ENCODE peak calls at places on chromosomes 16 and 17, in ten cellular contexts. One of them, this sample, is unnamed. For H3K4me1, the result is how much of the 10 kb centered on the place peaks cover.

GRCh38 chr16:29148867-29149272 is 164.0 kb downstream of the LAT start:
- DNase-seq in fibroblast of lung: no peak
- DNase-seq in BE2C: no peak
- DNase-seq in endothelial cell of umbilical vein: no peak
- DNase-seq in colonic mucosa: peak
- DNase-seq in cardiac muscle cell: no peak
- DNase-seq in GM23248: no peak
- DNase-seq in psoas muscle: no peak
- DNase-seq in transverse colon: peak
- DNase-seq in neuronal stem cell: no peak
- DNase-seq in this sample: peak

GRCh38 chr16:11100239-11100750 is 155.7 kb downstream of the SOCS1 start:
- DNase-seq in fibroblast of lung: peak
- DNase-seq in BE2C: no peak
- DNase-seq in endothelial cell of umbilical vein: peak
- DNase-seq in colonic mucosa: no peak
- DNase-seq in cardiac muscle cell: peak
- DNase-seq in GM23248: peak
- DNase-seq in psoas muscle: peak
- DNase-seq in transverse colon: peak
- DNase-seq in neuronal stem cell: no peak
- DNase-seq in this sample: peak

GRCh38 chr17:40615295-40615988 is 32.2 kb downstream of the SMARCE1 start:
- DNase-seq in fibroblast of lung: peak
- DNase-seq in BE2C: peak
- DNase-seq in endothelial cell of umbilical vein: peak
- DNase-seq in colonic mucosa: peak
- DNase-seq in cardiac muscle cell: peak
- DNase-seq in GM23248: peak
- DNase-seq in psoas muscle: peak
- DNase-seq in transverse colon: peak
- DNase-seq in neuronal stem cell: peak
- DNase-seq in this sample: no peak

GRCh38 chr16:10831899-10832886 is 13.6 kb upstream of the TVP23A start:
- DNase-seq in fibroblast of lung: no peak
- DNase-seq in BE2C: no peak
- DNase-seq in endothelial cell of umbilical vein: no peak
- DNase-seq in colonic mucosa: no peak
- DNase-seq in cardiac muscle cell: no peak
- DNase-seq in GM23248: no peak
- DNase-seq in psoas muscle: no peak
- DNase-seq in transverse colon: no peak
- DNase-seq in neuronal stem cell: no peak
- DNase-seq in this sample: no peak

GRCh38 chr17:49024523-49024922 is 27.3 kb downstream of the IGF2BP1 start:
- DNase-seq in fibroblast of lung: no peak
- DNase-seq in BE2C: no peak
- DNase-seq in endothelial cell of umbilical vein: no peak
- DNase-seq in colonic mucosa: no peak
- DNase-seq in cardiac muscle cell: no peak
- DNase-seq in GM23248: no peak
- DNase-seq in psoas muscle: no peak
- DNase-seq in transverse colon: no peak
- DNase-seq in neuronal stem cell: no peak
- DNase-seq in this sample: no peak

GRCh38 chr16:85915125-85915845 is 16.3 kb downstream of the IRF8 start:
- DNase-seq in fibroblast of lung: no peak
- DNase-seq in BE2C: no peak
- DNase-seq in endothelial cell of umbilical vein: no peak
- DNase-seq in colonic mucosa: no peak
- DNase-seq in cardiac muscle cell: no peak
- DNase-seq in GM23248: no peak
- DNase-seq in psoas muscle: no peak
- DNase-seq in transverse colon: no peak
- DNase-seq in neuronal stem cell: no peak
- DNase-seq in this sample: no peak

GRCh38 chr16:68563631-68564366 is 24.7 kb downstream of the ZFP90 start:
- DNase-seq in fibroblast of lung: no peak
- DNase-seq in BE2C: no peak
- DNase-seq in endothelial cell of umbilical vein: no peak
- DNase-seq in colonic mucosa: no peak
- DNase-seq in cardiac muscle cell: no peak
- DNase-seq in GM23248: peak
- DNase-seq in psoas muscle: no peak
- DNase-seq in transverse colon: no peak
- DNase-seq in neuronal stem cell: no peak
- DNase-seq in this sample: no peak

GRCh38 chr16:47311738-47312505 is 148.9 kb downstream of the ITFG1 start:
- DNase-seq in fibroblast of lung: peak
- DNase-seq in BE2C: no peak
- DNase-seq in endothelial cell of umbilical vein: peak
- DNase-seq in colonic mucosa: no peak
- DNase-seq in cardiac muscle cell: peak
- DNase-seq in GM23248: peak
- DNase-seq in psoas muscle: no peak
- DNase-seq in transverse colon: no peak
- DNase-seq in neuronal stem cell: no peak
- DNase-seq in this sample: no peak

DNA sequence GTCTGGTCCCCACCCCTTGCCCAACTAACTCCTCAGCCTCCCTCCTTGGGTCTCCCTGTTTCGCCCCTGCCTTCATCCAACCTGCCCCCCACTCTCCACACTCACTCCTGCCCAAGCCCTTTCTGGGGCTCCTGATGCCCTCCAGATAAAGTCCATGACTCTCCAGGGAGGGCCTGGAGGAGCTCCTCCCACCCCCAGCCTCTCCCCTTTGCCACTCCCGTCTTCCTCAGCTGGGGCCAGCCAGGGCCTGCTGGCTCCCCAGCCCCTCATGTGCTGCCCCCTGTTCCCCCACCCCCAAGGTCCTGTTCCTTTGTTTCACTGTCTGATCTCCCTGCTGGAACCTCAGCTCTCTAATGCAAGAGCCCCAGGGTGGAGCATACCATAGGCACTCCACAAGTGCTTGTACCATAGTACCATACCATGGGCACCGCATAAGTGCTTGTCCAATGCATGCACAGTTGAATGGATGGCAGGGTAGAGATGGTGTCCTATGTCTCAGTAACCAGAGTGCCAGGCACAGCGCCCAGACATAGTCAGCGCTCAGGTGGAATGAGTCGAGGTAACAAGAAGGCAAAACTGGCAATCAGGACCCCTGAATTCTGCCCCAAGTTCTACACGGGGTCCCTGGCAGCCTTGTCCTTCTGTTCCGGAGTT is 1.5 kb downstream of the PLCD3 start:
- DNase-seq in fibroblast of lung: no peak
- DNase-seq in BE2C: no peak
- DNase-seq in endothelial cell of umbilical vein: no peak
- DNase-seq in colonic mucosa: peak
- DNase-seq in cardiac muscle cell: no peak
- DNase-seq in GM23248: no peak
- DNase-seq in psoas muscle: no peak
- DNase-seq in transverse colon: peak
- DNase-seq in neuronal stem cell: no peak
- DNase-seq in this sample: no peak
- H3K4me1 ChIP-seq in fibroblast of lung: under half
- H3K4me1 ChIP-seq in BE2C: under half
- H3K4me1 ChIP-seq in endothelial cell of umbilical vein: under half
- H3K4me1 ChIP-seq in colonic mucosa: under half
- H3K4me1 ChIP-seq in cardiac muscle cell: under half
- H3K4me1 ChIP-seq in GM23248: under half
- H3K4me1 ChIP-seq in psoas muscle: half or more
- H3K4me1 ChIP-seq in transverse colon: half or more
- H3K4me1 ChIP-seq in neuronal stem cell: under half
- H3K4me1 ChIP-seq in this sample: half or more

DNA sequence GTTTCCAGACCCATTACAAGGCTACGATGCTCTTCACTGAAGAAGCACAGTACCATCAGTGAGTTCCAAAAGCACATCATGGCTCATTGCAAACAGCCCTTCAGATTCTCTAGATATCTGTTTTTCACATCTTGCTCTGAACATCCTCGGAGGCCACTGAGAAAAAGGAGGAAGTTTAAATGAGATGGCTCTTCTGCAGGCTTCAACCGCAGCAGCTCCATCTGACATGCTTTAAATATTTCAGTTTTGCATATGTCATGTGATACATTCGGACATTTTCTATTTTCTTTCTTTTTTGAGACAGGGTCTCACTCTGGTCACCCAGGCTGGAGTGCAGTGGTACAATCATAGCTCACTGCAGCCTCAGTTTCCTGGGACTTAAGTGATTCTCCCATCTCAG is 396.8 kb downstream of the NPIPA8 start:
- DNase-seq in fibroblast of lung: no peak
- DNase-seq in BE2C: no peak
- DNase-seq in endothelial cell of umbilical vein: no peak
- DNase-seq in colonic mucosa: no peak
- DNase-seq in cardiac muscle cell: no peak
- DNase-seq in GM23248: no peak
- DNase-seq in psoas muscle: no peak
- DNase-seq in transverse colon: no peak
- DNase-seq in neuronal stem cell: no peak
- DNase-seq in this sample: no peak
- H3K4me3 ChIP-seq in fibroblast of lung: no peak
- H3K4me3 ChIP-seq in BE2C: no peak
- H3K4me3 ChIP-seq in endothelial cell of umbilical vein: no peak
- H3K4me3 ChIP-seq in colonic mucosa: no peak
- H3K4me3 ChIP-seq in cardiac muscle cell: no peak
- H3K4me3 ChIP-seq in GM23248: no peak
- H3K4me3 ChIP-seq in psoas muscle: no peak
- H3K4me3 ChIP-seq in transverse colon: no peak
- H3K4me3 ChIP-seq in neuronal stem cell: no peak
- H3K4me3 ChIP-seq in this sample: no peak

GRCh38 chr16:88466949-88467348 is 13.9 kb downstream of the ZFPM1 start:
- DNase-seq in fibroblast of lung: no peak
- DNase-seq in BE2C: no peak
- DNase-seq in endothelial cell of umbilical vein: no peak
- DNase-seq in colonic mucosa: no peak
- DNase-seq in cardiac muscle cell: no peak
- DNase-seq in GM23248: no peak
- DNase-seq in psoas muscle: no peak
- DNase-seq in transverse colon: no peak
- DNase-seq in neuronal stem cell: no peak
- DNase-seq in this sample: no peak

GRCh38 chr16:88466175-88466862 is 13.2 kb downstream of the ZFPM1 start:
- DNase-seq in fibroblast of lung: no peak
- DNase-seq in BE2C: no peak
- DNase-seq in endothelial cell of umbilical vein: no peak
- DNase-seq in colonic mucosa: no peak
- DNase-seq in cardiac muscle cell: no peak
- DNase-seq in GM23248: no peak
- DNase-seq in psoas muscle: no peak
- DNase-seq in transverse colon: no peak
- DNase-seq in neuronal stem cell: no peak
- DNase-seq in this sample: no peak

GRCh38 chr16:88467433-88468051 is 14.5 kb downstream of the ZFPM1 start:
- DNase-seq in fibroblast of lung: no peak
- DNase-seq in BE2C: no peak
- DNase-seq in endothelial cell of umbilical vein: no peak
- DNase-seq in colonic mucosa: no peak
- DNase-seq in cardiac muscle cell: no peak
- DNase-seq in GM23248: no peak
- DNase-seq in psoas muscle: no peak
- DNase-seq in transverse colon: no peak
- DNase-seq in neuronal stem cell: no peak
- DNase-seq in this sample: no peak

GRCh38 chr16:88464447-88465318 is 11.6 kb downstream of the ZFPM1 start:
- DNase-seq in fibroblast of lung: peak
- DNase-seq in BE2C: peak
- DNase-seq in endothelial cell of umbilical vein: peak
- DNase-seq in colonic mucosa: no peak
- DNase-seq in cardiac muscle cell: peak
- DNase-seq in GM23248: no peak
- DNase-seq in psoas muscle: no peak
- DNase-seq in transverse colon: no peak
- DNase-seq in neuronal stem cell: no peak
- DNase-seq in this sample: no peak

DNA sequence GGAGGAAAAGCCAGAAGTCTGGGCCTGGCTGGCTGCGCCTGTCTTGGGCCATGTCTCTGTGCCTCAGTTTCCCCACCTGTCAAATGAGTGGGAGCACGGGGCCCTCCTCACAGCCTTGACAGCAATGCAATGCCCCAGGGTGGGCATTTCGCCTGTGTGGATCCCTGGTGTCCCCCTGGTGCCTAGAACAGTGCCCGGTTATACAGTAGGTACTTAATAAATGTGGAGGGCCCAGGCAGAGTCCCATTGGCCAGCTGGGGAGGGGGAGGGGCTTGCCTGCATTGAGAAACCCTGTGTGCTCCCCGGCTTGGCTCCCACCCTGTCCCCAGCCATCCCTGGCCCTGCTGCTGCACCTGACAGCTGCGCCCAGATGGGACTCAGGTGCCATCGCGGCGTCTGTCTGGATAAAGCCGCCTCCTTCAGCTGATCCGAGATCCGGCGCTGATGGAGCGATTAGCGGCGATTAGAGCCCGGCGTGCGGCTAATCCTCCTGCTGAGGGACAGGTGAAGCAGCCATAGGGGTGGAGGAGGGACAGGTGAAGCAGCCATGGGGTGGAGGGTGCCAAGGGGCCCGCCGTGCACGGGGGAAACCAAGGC is 12.4 kb downstream of the ZFPM1 start:
- DNase-seq in fibroblast of lung: no peak
- DNase-seq in BE2C: no peak
- DNase-seq in endothelial cell of umbilical vein: no peak
- DNase-seq in colonic mucosa: no peak
- DNase-seq in cardiac muscle cell: no peak
- DNase-seq in GM23248: no peak
- DNase-seq in psoas muscle: no peak
- DNase-seq in transverse colon: no peak
- DNase-seq in neuronal stem cell: no peak
- DNase-seq in this sample: no peak
- H3K4me1 ChIP-seq in fibroblast of lung: under half
- H3K4me1 ChIP-seq in BE2C: under half
- H3K4me1 ChIP-seq in endothelial cell of umbilical vein: under half
- H3K4me1 ChIP-seq in colonic mucosa: under half
- H3K4me1 ChIP-seq in cardiac muscle cell: under half
- H3K4me1 ChIP-seq in GM23248: under half
- H3K4me1 ChIP-seq in psoas muscle: under half
- H3K4me1 ChIP-seq in transverse colon: under half
- H3K4me1 ChIP-seq in neuronal stem cell: under half
- H3K4me1 ChIP-seq in this sample: under half

GRCh38 chr17:50274945-50275221 is 617 bp downstream of the TMEM92 start:
- DNase-seq in fibroblast of lung: no peak
- DNase-seq in BE2C: no peak
- DNase-seq in endothelial cell of umbilical vein: no peak
- DNase-seq in colonic mucosa: no peak
- DNase-seq in cardiac muscle cell: no peak
- DNase-seq in GM23248: no peak
- DNase-seq in psoas muscle: no peak
- DNase-seq in transverse colon: peak
- DNase-seq in neuronal stem cell: no peak
- DNase-seq in this sample: no peak

GRCh38 chr17:50274142-50274944 is at the start of gene TMEM92:
- DNase-seq in fibroblast of lung: no peak
- DNase-seq in BE2C: peak
- DNase-seq in endothelial cell of umbilical vein: no peak
- DNase-seq in colonic mucosa: peak
- DNase-seq in cardiac muscle cell: no peak
- DNase-seq in GM23248: peak
- DNase-seq in psoas muscle: no peak
- DNase-seq in transverse colon: peak
- DNase-seq in neuronal stem cell: peak
- DNase-seq in this sample: no peak

GRCh38 chr17:50272711-50273653 is 1.3 kb upstream of the TMEM92 start:
- DNase-seq in fibroblast of lung: no peak
- DNase-seq in BE2C: peak
- DNase-seq in endothelial cell of umbilical vein: peak
- DNase-seq in colonic mucosa: peak
- DNase-seq in cardiac muscle cell: peak
- DNase-seq in GM23248: peak
- DNase-seq in psoas muscle: peak
- DNase-seq in transverse colon: peak
- DNase-seq in neuronal stem cell: peak
- DNase-seq in this sample: peak

GRCh38 chr17:50272246-50272645 is 2.0 kb upstream of the TMEM92 start:
- DNase-seq in fibroblast of lung: no peak
- DNase-seq in BE2C: no peak
- DNase-seq in endothelial cell of umbilical vein: no peak
- DNase-seq in colonic mucosa: no peak
- DNase-seq in cardiac muscle cell: no peak
- DNase-seq in GM23248: no peak
- DNase-seq in psoas muscle: no peak
- DNase-seq in transverse colon: peak
- DNase-seq in neuronal stem cell: no peak
- DNase-seq in this sample: no peak

DNA sequence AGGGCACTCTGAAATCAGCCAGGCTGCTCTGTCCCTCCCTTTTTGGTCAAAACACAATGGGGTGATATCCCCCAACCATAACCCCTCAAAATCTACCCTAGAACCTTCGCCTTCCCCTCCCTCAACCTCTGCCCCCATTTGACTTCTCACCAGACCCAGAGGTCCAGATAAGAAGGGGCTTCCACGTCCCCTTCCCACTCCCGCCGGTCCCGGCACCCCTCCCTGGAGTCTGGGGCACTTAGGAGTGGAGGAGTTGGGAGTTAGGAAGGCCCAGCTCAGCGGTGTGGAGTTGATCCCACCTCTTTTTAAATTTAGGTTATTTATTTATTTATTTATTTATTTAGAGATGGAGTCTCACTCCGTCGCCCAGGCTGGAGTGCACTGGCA is 619 bp upstream of the TMEM92 start:
- DNase-seq in fibroblast of lung: no peak
- DNase-seq in BE2C: no peak
- DNase-seq in endothelial cell of umbilical vein: no peak
- DNase-seq in colonic mucosa: no peak
- DNase-seq in cardiac muscle cell: no peak
- DNase-seq in GM23248: no peak
- DNase-seq in psoas muscle: no peak
- DNase-seq in transverse colon: peak
- DNase-seq in neuronal stem cell: no peak
- DNase-seq in this sample: no peak
- H3K4me3 ChIP-seq in fibroblast of lung: no peak
- H3K4me3 ChIP-seq in BE2C: no peak
- H3K4me3 ChIP-seq in endothelial cell of umbilical vein: no peak
- H3K4me3 ChIP-seq in colonic mucosa: peak
- H3K4me3 ChIP-seq in cardiac muscle cell: peak
- H3K4me3 ChIP-seq in GM23248: peak
- H3K4me3 ChIP-seq in psoas muscle: no peak
- H3K4me3 ChIP-seq in transverse colon: no peak
- H3K4me3 ChIP-seq in neuronal stem cell: no peak
- H3K4me3 ChIP-seq in this sample: no peak

This sample was measured in heart right ventricle.